ENCODE peak calls at places on chromosomes 2 and 18, in eight cellular contexts. One of them, this sample, is unnamed.
A peak's percentile ranks its signal among the peaks of the same experiment; 100 is the strongest.

GRCh38 chr2:159146930-159147666 is 139.4 kb downstream of the WDSUB1 start:
- DNase-seq in NCI-H1105: peak; percentile 49
- DNase-seq in kidney epithelial cell: no peak
- DNase-seq in T-helper 1 cell: no peak
- DNase-seq in RWPE1: peak; percentile 81
- DNase-seq in naive thymus-derived CD4-positive, alpha-beta T cell: no peak
- DNase-seq in glomerular endothelial cell: no peak
- DNase-seq in stimulated activated CD8-positive, alpha-beta memory T cell treated with anti-CD3 and anti-CD28 coated beads, Interleukin-12 subunit alpha, Interleukin-12 subunit beta, amount 100 ng/mL, for 4 hours: no peak
- DNase-seq in this sample: no peak

GRCh38 chr18:79955302-79956075 is 4.0 kb upstream of the SLC66A2 start:
- DNase-seq in NCI-H1105: no peak
- DNase-seq in kidney epithelial cell: no peak
- DNase-seq in T-helper 1 cell: no peak
- DNase-seq in RWPE1: no peak
- DNase-seq in naive thymus-derived CD4-positive, alpha-beta T cell: no peak
- DNase-seq in glomerular endothelial cell: no peak
- DNase-seq in stimulated activated CD8-positive, alpha-beta memory T cell treated with anti-CD3 and anti-CD28 coated beads, Interleukin-12 subunit alpha, Interleukin-12 subunit beta, amount 100 ng/mL, for 4 hours: no peak
- DNase-seq in this sample: no peak

GRCh38 chr2:1518891-1519530 is 105.7 kb downstream of the TPO start:
- DNase-seq in NCI-H1105: no peak
- DNase-seq in kidney epithelial cell: no peak
- DNase-seq in T-helper 1 cell: no peak
- DNase-seq in RWPE1: no peak
- DNase-seq in naive thymus-derived CD4-positive, alpha-beta T cell: no peak
- DNase-seq in glomerular endothelial cell: no peak
- DNase-seq in stimulated activated CD8-positive, alpha-beta memory T cell treated with anti-CD3 and anti-CD28 coated beads, Interleukin-12 subunit alpha, Interleukin-12 subunit beta, amount 100 ng/mL, for 4 hours: no peak
- DNase-seq in this sample: peak; percentile 62

GRCh38 chr18:41144444-41144843 is 810.6 kb upstream of the PIK3C3 start:
- DNase-seq in NCI-H1105: no peak
- DNase-seq in kidney epithelial cell: peak; percentile 38
- DNase-seq in T-helper 1 cell: no peak
- DNase-seq in RWPE1: no peak
- DNase-seq in naive thymus-derived CD4-positive, alpha-beta T cell: no peak
- DNase-seq in glomerular endothelial cell: no peak
- DNase-seq in stimulated activated CD8-positive, alpha-beta memory T cell treated with anti-CD3 and anti-CD28 coated beads, Interleukin-12 subunit alpha, Interleukin-12 subunit beta, amount 100 ng/mL, for 4 hours: no peak
- DNase-seq in this sample: no peak

GRCh38 chr2:101967826-101968498 is 23.8 kb upstream of the IL1R2 start:
- DNase-seq in NCI-H1105: peak; percentile 62
- DNase-seq in kidney epithelial cell: no peak
- DNase-seq in T-helper 1 cell: no peak
- DNase-seq in RWPE1: no peak
- DNase-seq in naive thymus-derived CD4-positive, alpha-beta T cell: no peak
- DNase-seq in glomerular endothelial cell: no peak
- DNase-seq in stimulated activated CD8-positive, alpha-beta memory T cell treated with anti-CD3 and anti-CD28 coated beads, Interleukin-12 subunit alpha, Interleukin-12 subunit beta, amount 100 ng/mL, for 4 hours: no peak
- DNase-seq in this sample: no peak

GRCh38 chr2:128260239-128261138 is 58.2 kb downstream of the HS6ST1 start:
- DNase-seq in NCI-H1105: no peak
- DNase-seq in kidney epithelial cell: peak; percentile 31
- DNase-seq in T-helper 1 cell: no peak
- DNase-seq in RWPE1: peak; percentile 69
- DNase-seq in naive thymus-derived CD4-positive, alpha-beta T cell: no peak
- DNase-seq in glomerular endothelial cell: peak; percentile 44
- DNase-seq in stimulated activated CD8-positive, alpha-beta memory T cell treated with anti-CD3 and anti-CD28 coated beads, Interleukin-12 subunit alpha, Interleukin-12 subunit beta, amount 100 ng/mL, for 4 hours: no peak
- DNase-seq in this sample: no peak

GRCh38 chr2:156189143-156189542 is 143.4 kb downstream of the NR4A2 start:
- DNase-seq in NCI-H1105: peak; percentile 12
- DNase-seq in kidney epithelial cell: no peak
- DNase-seq in T-helper 1 cell: no peak
- DNase-seq in RWPE1: no peak
- DNase-seq in naive thymus-derived CD4-positive, alpha-beta T cell: no peak
- DNase-seq in glomerular endothelial cell: no peak
- DNase-seq in stimulated activated CD8-positive, alpha-beta memory T cell treated with anti-CD3 and anti-CD28 coated beads, Interleukin-12 subunit alpha, Interleukin-12 subunit beta, amount 100 ng/mL, for 4 hours: no peak
- DNase-seq in this sample: no peak

GRCh38 chr2:176445831-176446433 is 176.7 kb downstream of the MTX2 start:
- DNase-seq in NCI-H1105: no peak
- DNase-seq in kidney epithelial cell: peak; percentile 29
- DNase-seq in T-helper 1 cell: no peak
- DNase-seq in RWPE1: no peak
- DNase-seq in naive thymus-derived CD4-positive, alpha-beta T cell: no peak
- DNase-seq in glomerular endothelial cell: no peak
- DNase-seq in stimulated activated CD8-positive, alpha-beta memory T cell treated with anti-CD3 and anti-CD28 coated beads, Interleukin-12 subunit alpha, Interleukin-12 subunit beta, amount 100 ng/mL, for 4 hours: no peak
- DNase-seq in this sample: no peak

GRCh38 chr2:237440819-237441281 is 26.9 kb upstream of the COL6A3 start:
- DNase-seq in NCI-H1105: no peak
- DNase-seq in kidney epithelial cell: no peak
- DNase-seq in T-helper 1 cell: no peak
- DNase-seq in RWPE1: no peak
- DNase-seq in naive thymus-derived CD4-positive, alpha-beta T cell: no peak
- DNase-seq in glomerular endothelial cell: no peak
- DNase-seq in stimulated activated CD8-positive, alpha-beta memory T cell treated with anti-CD3 and anti-CD28 coated beads, Interleukin-12 subunit alpha, Interleukin-12 subunit beta, amount 100 ng/mL, for 4 hours: no peak
- DNase-seq in this sample: no peak

GRCh38 chr2:61177727-61178549 is 15.9 kb downstream of the C2orf74 start:
- DNase-seq in NCI-H1105: no peak
- DNase-seq in kidney epithelial cell: no peak
- DNase-seq in T-helper 1 cell: no peak
- DNase-seq in RWPE1: no peak
- DNase-seq in naive thymus-derived CD4-positive, alpha-beta T cell: peak; percentile 44
- DNase-seq in glomerular endothelial cell: no peak
- DNase-seq in stimulated activated CD8-positive, alpha-beta memory T cell treated with anti-CD3 and anti-CD28 coated beads, Interleukin-12 subunit alpha, Interleukin-12 subunit beta, amount 100 ng/mL, for 4 hours: peak; percentile 19
- DNase-seq in this sample: no peak